ENCODE peak calls at places on chromosomes 16 and 17, in ten cellular contexts. A, G, Q, U, S, N, C, T, Z and E are unnamed samples.

GRCh38 chr17:82840431-82840831 is 609 bp upstream of the ZNF750 start:
- DNase-seq in A (no peak), G (no peak), Q (no peak), U (no peak), S (no peak), N (no peak), C (no peak), T (no peak), Z (no peak), E (peak)

GRCh38 chr16:75267631-75268264 is 16.3 kb upstream of the BCAR1 start:
- DNase-seq in A (no peak), G (no peak), Q (peak), U (no peak), S (no peak), N (peak), C (peak), T (no peak), Z (no peak), E (peak)

GRCh38 chr17:8120520-8121443 is 2.5 kb upstream of the ALOXE3 start:
- DNase-seq in A (peak), G (peak), Q (peak), U (no peak), S (peak), N (peak), C (peak), T (peak), Z (peak), E (peak)

GRCh38 chr17:65039349-65039988 is 17.1 kb downstream of the GNA13 start:
- DNase-seq in A (peak), G (no peak), Q (no peak), U (no peak), S (no peak), N (no peak), C (no peak), T (no peak), Z (no peak), E (no peak)

GRCh38 chr16:27107185-27107592 is 40.5 kb downstream of the C16orf82 start:
- DNase-seq in A (no peak), G (no peak), Q (no peak), U (no peak), S (no peak), N (no peak), C (no peak), T (no peak), Z (no peak), E (no peak)

GRCh38 chr17:9255838-9256237 is 234.5 kb downstream of the NTN1 start:
- DNase-seq in A (no peak), G (no peak), Q (no peak), U (no peak), S (no peak), N (no peak), C (no peak), T (no peak), Z (no peak), E (no peak)

GRCh38 chr16:71467810-71468209 is 5.8 kb upstream of the ZNF23 start:
- DNase-seq in A (peak), G (peak), Q (peak), U (no peak), S (no peak), N (no peak), C (no peak), T (peak), Z (peak), E (peak)

GRCh38 chr17:2035549-2036490 is 5.9 kb downstream of the DPH1 start:
- DNase-seq in A (no peak), G (no peak), Q (no peak), U (no peak), S (no peak), N (no peak), C (peak), T (no peak), Z (no peak), E (no peak)

GRCh38 chr16:57475711-57476339 is 10.5 kb downstream of the DOK4 start:
- DNase-seq in A (peak), G (peak), Q (peak), U (no peak), S (no peak), N (peak), C (peak), T (peak), Z (peak), E (no peak)

GRCh38 chr16:68704232-68704867 is 32.7 kb upstream of the CDH1 start:
- DNase-seq in A (peak), G (peak), Q (peak), U (peak), S (peak), N (peak), C (peak), T (peak), Z (peak), E (peak)

GRCh38 chr16:69821844-69822173 is 59.7 kb downstream of the WWP2 start:
- DNase-seq in A (no peak), G (no peak), Q (no peak), U (no peak), S (no peak), N (no peak), C (no peak), T (no peak), Z (no peak), E (no peak)

GRCh38 chr16:3954411-3954921 is 74.0 kb upstream of the CREBBP start:
- DNase-seq in A (no peak), G (no peak), Q (no peak), U (peak), S (no peak), N (no peak), C (no peak), T (no peak), Z (peak), E (no peak)

GRCh38 chr17:43314582-43314981 is 80.8 kb upstream of the RNU2-1 start:
- DNase-seq in A (no peak), G (no peak), Q (peak), U (no peak), S (no peak), N (no peak), C (no peak), T (no peak), Z (peak), E (no peak)

GRCh38 chr17:33234930-33235685 is 58.0 kb downstream of the ASIC2 start:
- DNase-seq in A (no peak), G (peak), Q (peak), U (peak), S (peak), N (peak), C (no peak), T (no peak), Z (peak), E (no peak)

GRCh38 chr17:58301504-58302150 is 20.9 kb upstream of the MPO start:
- DNase-seq in A (no peak), G (no peak), Q (no peak), U (no peak), S (no peak), N (no peak), C (no peak), T (no peak), Z (no peak), E (no peak)

GRCh38 chr17:15485045-15485444 is 17.6 kb upstream of the CDRT4 start:
- DNase-seq in A (no peak), G (no peak), Q (no peak), U (no peak), S (no peak), N (no peak), C (no peak), T (no peak), Z (no peak), E (no peak)

GRCh38 chr17:58533616-58534188 is 19.3 kb upstream of the MTMR4 start:
- DNase-seq in A (no peak), G (no peak), Q (no peak), U (no peak), S (peak), N (no peak), C (no peak), T (no peak), Z (no peak), E (no peak)

GRCh38 chr17:57676543-57676942 is 68.6 kb downstream of the CCDC182 start:
- DNase-seq in A (no peak), G (no peak), Q (no peak), U (no peak), S (no peak), N (no peak), C (no peak), T (no peak), Z (no peak), E (no peak)

GRCh38 chr17:975321-975982 is 4.1 kb downstream of the NXN start:
- DNase-seq in A (no peak), G (no peak), Q (no peak), U (no peak), S (peak), N (peak), C (no peak), T (no peak), Z (no peak), E (no peak)

GRCh38 chr16:65959978-65960377 is 406.5 kb upstream of the CDH5 start:
- DNase-seq in A (no peak), G (no peak), Q (no peak), U (no peak), S (no peak), N (no peak), C (no peak), T (no peak), Z (peak), E (no peak)

GRCh38 chr17:80910043-80910442 is 81.6 kb upstream of the CHMP6 start:
- DNase-seq in A (no peak), G (no peak), Q (no peak), U (no peak), S (no peak), N (no peak), C (peak), T (no peak), Z (no peak), E (no peak)

GRCh38 chr16:72241930-72242329 is 70.0 kb upstream of the PMFBP1 start:
- DNase-seq in A (no peak), G (no peak), Q (peak), U (no peak), S (peak), N (peak), C (no peak), T (peak), Z (peak), E (peak)

GRCh38 chr16:22297871-22298733 is 893 bp downstream of the POLR3E start:
- DNase-seq in A (peak), G (peak), Q (peak), U (peak), S (peak), N (peak), C (peak), T (peak), Z (peak), E (peak)

GRCh38 chr17:8939496-8940334 is 25.8 kb downstream of the PIK3R5 start:
- DNase-seq in A (no peak), G (no peak), Q (no peak), U (no peak), S (no peak), N (no peak), C (no peak), T (no peak), Z (no peak), E (no peak)

GRCh38 chr17:82384051-82384729 is 12.6 kb downstream of the UTS2R start:
- DNase-seq in A (no peak), G (no peak), Q (no peak), U (no peak), S (no peak), N (peak), C (peak), T (no peak), Z (no peak), E (no peak)

GRCh38 chr17:82114872-82115271 is 16.8 kb upstream of the FASN start:
- DNase-seq in A (no peak), G (no peak), Q (no peak), U (no peak), S (no peak), N (peak), C (peak), T (no peak), Z (no peak), E (no peak)